ENCODE peak calls at places on chromosomes 6 and 20, in seven cellular contexts. C, B, S, E, T, W and L are unnamed samples.

GRCh38 chr20:24787621-24788020 is 161.4 kb upstream of the CST7 start:
- DNase-seq in C (no peak), S (no peak), W (no peak), E (no peak), T (no peak), B (no peak), L (no peak)

GRCh38 chr20:32031007-32031958 is 20.8 kb upstream of the HCK start:
- DNase-seq in B (peak; percentile 72), C (peak; percentile 67), E (peak; percentile 64), S (peak; percentile 56), W (peak; percentile 75), T (peak; percentile 96), L (peak; percentile 92)

GRCh38 chr6:170199716-170200115 is 91.2 kb downstream of the DLL1 start:
- DNase-seq in B (no peak), E (no peak), C (no peak), T (peak; percentile 16), S (no peak), W (no peak), L (no peak)

GRCh38 chr20:33209789-33210188 is 7.4 kb upstream of the BPIFA3 start:
- DNase-seq in T (peak; percentile 89), C (peak; percentile 40), W (peak; percentile 56), E (peak; percentile 18), B (peak; percentile 66), S (peak; percentile 11), L (peak; percentile 68)

GRCh38 chr20:278181-278580 is 12.4 kb downstream of the C20orf96 start:
- DNase-seq in S (no peak), C (no peak), T (no peak), B (no peak), W (no peak), E (no peak), L (no peak)

GRCh38 chr20:40686434-40686882 is 2.6 kb downstream of the MAFB start:
- DNase-seq in T (peak; percentile 54), B (no peak), S (no peak), W (no peak), C (peak; percentile 16), E (no peak), L (no peak)

GRCh38 chr6:31128093-31128676 is 7.9 kb upstream of the CDSN start:
- DNase-seq in T (peak; percentile 95), W (peak; percentile 80), B (peak; percentile 53), S (peak; percentile 45), E (peak; percentile 57), C (peak; percentile 47), L (no peak)

GRCh38 chr20:18172379-18172778 is 34.7 kb downstream of the KAT14 start:
- DNase-seq in W (peak; percentile 34), B (no peak), C (no peak), T (no peak), E (no peak), S (no peak), L (no peak)

GRCh38 chr6:42199106-42199981 is 4.6 kb upstream of the GUCA1B start:
- DNase-seq in T (no peak), W (no peak), S (no peak), B (no peak), E (no peak), C (no peak), L (no peak)

GRCh38 chr6:87968435-87969278 is 79.0 kb upstream of the SPACA1 start:
- DNase-seq in B (no peak), S (no peak), C (peak; percentile 3), W (peak; percentile 36), E (no peak), T (peak; percentile 54), L (no peak)

GRCh38 chr6:167825759-167826229 is 917 bp upstream of the AFDN start:
- DNase-seq in C (no peak), E (peak; percentile 46), W (peak; percentile 85), S (peak; percentile 41), T (peak; percentile 91), B (no peak), L (no peak)

GRCh38 chr6:16844183-16844582 is 82.9 kb upstream of the ATXN1 start:
- DNase-seq in S (no peak), T (no peak), C (no peak), E (no peak), W (no peak), B (no peak), L (no peak)

GRCh38 chr20:61977387-61977786 is 88.3 kb downstream of the TAF4 start:
- DNase-seq in C (no peak), E (no peak), W (no peak), B (no peak), T (no peak), S (no peak), L (no peak)

GRCh38 chr6:31158863-31159855 is 770 bp downstream of the TCF19 start:
- DNase-seq in S (no peak), W (no peak), B (no peak), T (peak; percentile 83), E (no peak), C (no peak), L (peak; percentile 44)

GRCh38 chr20:47284373-47284772 is 72.1 kb downstream of the ZMYND8 start:
- DNase-seq in S (no peak), E (no peak), C (no peak), T (no peak), W (no peak), B (no peak), L (no peak)
- TF ChIP-seq POLR2A in S (no peak), E (no peak), C (no peak), T (no peak), W (no peak), B (no peak), L (no peak)

DNA sequence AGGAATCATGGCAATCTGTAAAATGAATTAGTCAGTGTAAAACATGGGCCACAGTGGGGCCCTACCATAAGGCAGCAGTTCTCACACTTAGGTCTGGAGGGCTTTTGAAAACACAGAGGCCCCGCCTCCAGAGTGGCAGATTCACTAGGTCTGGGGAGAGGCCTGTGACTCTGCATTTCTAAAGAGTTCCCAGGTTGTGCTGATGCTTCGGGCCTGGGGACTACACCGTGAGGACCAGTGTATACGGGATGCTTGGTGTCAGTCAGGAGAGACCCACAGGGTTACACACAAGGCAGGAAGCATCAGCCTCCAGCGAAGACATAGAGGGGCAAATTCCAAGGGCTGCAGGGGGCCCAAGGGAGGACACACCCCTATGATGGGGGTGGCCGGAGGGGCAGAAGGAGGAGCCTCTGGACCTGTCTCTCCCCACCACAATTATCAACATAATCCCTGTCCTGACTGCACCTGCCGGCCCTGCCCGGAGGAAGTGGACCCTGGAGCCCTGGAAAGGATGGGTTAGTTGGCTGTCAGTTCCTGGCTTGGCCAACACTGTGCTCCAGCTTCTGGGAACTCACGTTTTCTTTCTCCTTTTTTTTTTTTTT is 46.7 kb downstream of the FGD2 start:
- DNase-seq in W (no peak), E (no peak), B (no peak), S (no peak), T (peak; percentile 76), C (no peak), L (no peak)
- TF ChIP-seq POLR2A in W (no peak), E (no peak), B (no peak), S (no peak), T (no peak), C (no peak), L (no peak)

DNA sequence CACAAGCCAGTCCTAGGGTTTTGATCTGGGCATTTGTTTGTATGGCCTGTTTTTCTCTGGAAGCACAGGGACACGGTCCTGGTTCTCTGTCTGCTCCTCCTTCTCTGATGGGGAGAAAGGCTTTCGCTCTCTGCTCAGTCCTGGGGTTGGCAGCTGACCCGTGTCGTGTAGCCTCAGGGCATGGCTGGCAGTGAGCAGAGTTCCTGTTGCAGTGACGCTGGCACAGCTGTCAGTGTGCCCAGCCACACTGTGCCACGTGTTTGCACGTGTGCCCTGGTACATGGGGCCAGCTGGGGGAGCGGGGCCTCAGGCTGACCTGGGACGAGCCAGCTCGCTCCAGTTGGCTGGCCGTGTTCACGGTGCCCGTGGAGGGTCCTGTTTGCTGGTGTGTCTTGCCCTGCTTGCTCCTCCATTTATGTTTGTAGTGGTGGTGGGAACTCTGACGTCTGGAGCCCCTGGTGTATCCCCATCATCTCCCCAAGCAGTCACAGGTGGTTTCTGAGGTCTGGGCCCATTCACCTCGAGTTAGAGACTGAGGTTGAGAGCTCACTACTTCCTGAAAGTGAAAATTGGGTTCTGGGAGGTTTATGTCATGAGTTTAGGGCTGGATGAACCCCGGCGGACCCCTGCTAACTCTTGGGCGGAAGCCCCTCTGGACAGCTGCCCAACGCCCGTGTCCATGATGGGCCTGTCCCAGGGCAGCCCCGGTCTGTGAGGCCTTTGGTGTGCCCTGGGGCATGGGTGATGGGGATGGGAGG is 10.2 kb upstream of the DNAJC5 start:
- DNase-seq in S (no peak), W (no peak), T (no peak), E (no peak), B (no peak), C (no peak), L (no peak)
- TF ChIP-seq POLR2A in S (no peak), W (no peak), T (no peak), E (no peak), B (no peak), C (no peak), L (no peak)

GRCh38 chr20:53737404-53738038 is 143.9 kb upstream of the ZNF217 start:
- DNase-seq in T (no peak), C (peak; percentile 13), W (no peak), S (no peak), E (no peak), B (peak; percentile 71), L (no peak)

GRCh38 chr20:53738945-53739798 is 145.5 kb upstream of the ZNF217 start:
- DNase-seq in S (no peak), E (no peak), W (no peak), T (no peak), B (peak; percentile 79), C (no peak), L (no peak)

GRCh38 chr20:53739799-53740785 is 146.5 kb upstream of the ZNF217 start:
- DNase-seq in C (no peak), S (no peak), W (no peak), E (no peak), B (peak; percentile 84), T (no peak), L (no peak)

GRCh38 chr20:53736757-53737403 is 143.2 kb upstream of the ZNF217 start:
- DNase-seq in C (peak; percentile 14), E (no peak), S (no peak), B (peak; percentile 90), W (no peak), T (no peak), L (no peak)

GRCh38 chr20:53738039-53738944 is 144.7 kb upstream of the ZNF217 start:
- DNase-seq in E (peak; percentile 64), T (no peak), S (peak; percentile 22), W (peak; percentile 47), B (peak; percentile 96), C (no peak), L (peak; percentile 33)
- TF ChIP-seq POLR2A in E (peak; percentile 48), T (peak; percentile 58), S (no peak), W (peak; percentile 39), B (peak; percentile 45), C (no peak), L (peak; percentile 43)